ENCODE peak calls at places on chromosomes 7 and 10, in eight cellular contexts. Y, U, J, L, G, S, B and X are unnamed samples.

GRCh38 chr7:192035-192649 is at the start of gene FAM20C:
- DNase-seq in Y (peak; percentile 91), U (no peak), J (peak; percentile 95), L (peak; percentile 55), G (peak; percentile 91), S (peak; percentile 77), B (peak; percentile 79), X (no peak)

GRCh38 chr10:12908773-12909172 is 92.7 kb downstream of the CCDC3 start:
- DNase-seq in Y (no peak), U (no peak), J (no peak), L (no peak), G (no peak), S (no peak), B (no peak), X (no peak)

GRCh38 chr7:97094531-97094930 is 23.0 kb upstream of the SDHAF3 start:
- DNase-seq in Y (no peak), U (no peak), J (no peak), L (no peak), G (no peak), S (no peak), B (no peak), X (no peak)

GRCh38 chr7:89813096-89813495 is 341.2 kb upstream of the STEAP1 start:
- DNase-seq in Y (no peak), U (no peak), J (no peak), L (no peak), G (no peak), S (no peak), B (no peak), X (no peak)

GRCh38 chr7:105530126-105530525 is 1.9 kb upstream of the RINT1 start:
- DNase-seq in Y (no peak), U (no peak), J (no peak), L (no peak), G (no peak), S (no peak), B (no peak), X (no peak)

GRCh38 chr10:555281-555680 is 134.2 kb downstream of the DIP2C start:
- DNase-seq in Y (no peak), U (no peak), J (no peak), L (no peak), G (no peak), S (no peak), B (no peak), X (no peak)

GRCh38 chr10:94212876-94213595 is 149.7 kb downstream of the NOC3L start:
- DNase-seq in Y (no peak), U (no peak), J (peak; percentile 82), L (no peak), G (no peak), S (peak; percentile 50), B (no peak), X (no peak)

GRCh38 chr10:113420057-113420732 is 132.7 kb upstream of the HABP2 start:
- DNase-seq in Y (no peak), U (no peak), J (no peak), L (no peak), G (no peak), S (no peak), B (no peak), X (no peak)

GRCh38 chr7:150397376-150398107 is 18.4 kb downstream of the ZNF775 start:
- DNase-seq in Y (no peak), U (no peak), J (no peak), L (no peak), G (no peak), S (no peak), B (no peak), X (no peak)

GRCh38 chr10:54550016-54550415 is 251.0 kb downstream of the PCDH15 start:
- DNase-seq in Y (no peak), U (no peak), J (no peak), L (no peak), G (no peak), S (no peak), B (no peak), X (no peak)

GRCh38 chr10:100518761-100519241 is 860 bp downstream of the SEC31B start:
- DNase-seq in Y (peak; percentile 84), U (peak; percentile 68), J (peak; percentile 71), L (no peak), G (peak; percentile 50), S (peak; percentile 45), B (peak; percentile 70), X (no peak)

GRCh38 chr7:128895320-128895719 is 15.2 kb downstream of the KCP start:
- DNase-seq in Y (no peak), U (no peak), J (no peak), L (no peak), G (no peak), S (no peak), B (no peak), X (peak; percentile 16)

GRCh38 chr7:128041203-128041602 is 10.0 kb upstream of the LRRC4 start:
- DNase-seq in Y (no peak), U (no peak), J (no peak), L (peak; percentile 36), G (no peak), S (no peak), B (peak; percentile 76), X (no peak)

GRCh38 chr10:133180192-133180914 is 20.3 kb downstream of the KNDC1 start:
- DNase-seq in Y (no peak), U (no peak), J (no peak), L (no peak), G (no peak), S (no peak), B (no peak), X (no peak)

GRCh38 chr7:4227105-4228010 is 454.7 kb upstream of the FOXK1 start:
- DNase-seq in Y (no peak), U (no peak), J (no peak), L (no peak), G (no peak), S (no peak), B (no peak), X (no peak)

GRCh38 chr7:148772297-148773089 is 73.8 kb downstream of the CUL1 start:
- DNase-seq in Y (no peak), U (no peak), J (no peak), L (peak; percentile 84), G (no peak), S (no peak), B (peak; percentile 98), X (peak; percentile 75)

GRCh38 chr10:110508389-110508788 is 10.7 kb downstream of the DUSP5 start:
- DNase-seq in Y (no peak), U (no peak), J (no peak), L (no peak), G (no peak), S (no peak), B (no peak), X (no peak)

GRCh38 chr7:25029075-25029474 is 49.1 kb upstream of the OSBPL3 start:
- DNase-seq in Y (peak; percentile 46), U (peak; percentile 59), J (no peak), L (no peak), G (no peak), S (no peak), B (no peak), X (no peak)

GRCh38 chr10:90701428-90701827 is 156.4 kb downstream of the HTR7 start:
- DNase-seq in Y (no peak), U (no peak), J (no peak), L (no peak), G (no peak), S (no peak), B (no peak), X (no peak)

GRCh38 chr10:113064039-113064438 is 114.0 kb downstream of the TCF7L2 start:
- DNase-seq in Y (no peak), U (no peak), J (no peak), L (no peak), G (no peak), S (no peak), B (no peak), X (no peak)

GRCh38 chr7:112726076-112726475 is 64.1 kb downstream of the TMEM168 start:
- DNase-seq in Y (no peak), U (no peak), J (no peak), L (no peak), G (no peak), S (no peak), B (no peak), X (no peak)

GRCh38 chr7:147145194-147145593 is 1028.6 kb downstream of the CNTNAP2 start:
- DNase-seq in Y (no peak), U (no peak), J (no peak), L (no peak), G (no peak), S (no peak), B (no peak), X (no peak)

DNA sequence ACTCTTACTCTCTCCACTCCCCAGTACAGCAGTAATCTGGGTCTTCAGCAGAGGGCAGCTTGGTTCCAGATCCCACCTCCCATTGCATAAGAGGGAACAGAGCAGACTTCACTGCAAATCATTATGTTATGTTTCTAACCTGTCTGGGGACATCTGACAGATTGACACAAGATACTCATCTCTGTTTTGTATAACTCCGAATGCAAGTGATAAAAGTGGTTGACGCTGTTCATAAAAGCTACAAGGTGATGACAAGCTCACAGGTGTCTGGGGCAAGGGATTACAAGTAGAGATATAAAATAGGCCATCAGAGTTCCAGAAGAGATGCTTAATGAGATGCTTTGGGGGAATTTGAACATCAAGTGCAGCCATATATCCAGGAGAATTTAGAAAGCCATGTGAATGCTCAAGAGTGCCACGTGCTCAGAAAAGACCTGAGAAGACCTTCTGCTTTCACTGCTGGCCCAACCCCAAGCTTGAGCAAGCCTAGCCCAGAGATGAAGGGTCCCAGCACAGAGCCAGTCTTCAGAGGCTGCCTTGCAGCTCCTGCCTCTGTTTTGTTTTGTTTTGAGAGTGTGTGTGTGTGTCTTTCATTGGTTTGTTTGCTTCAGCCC is 80.6 kb downstream of the VSTM2A start:
- DNase-seq in Y (no peak), U (no peak), J (no peak), L (no peak), G (no peak), S (no peak), B (no peak), X (no peak)
- TF ChIP-seq CTCF in Y (no peak), U (no peak), J (no peak), L (no peak), G (no peak), S (no peak), B (no peak), X (no peak)

DNA sequence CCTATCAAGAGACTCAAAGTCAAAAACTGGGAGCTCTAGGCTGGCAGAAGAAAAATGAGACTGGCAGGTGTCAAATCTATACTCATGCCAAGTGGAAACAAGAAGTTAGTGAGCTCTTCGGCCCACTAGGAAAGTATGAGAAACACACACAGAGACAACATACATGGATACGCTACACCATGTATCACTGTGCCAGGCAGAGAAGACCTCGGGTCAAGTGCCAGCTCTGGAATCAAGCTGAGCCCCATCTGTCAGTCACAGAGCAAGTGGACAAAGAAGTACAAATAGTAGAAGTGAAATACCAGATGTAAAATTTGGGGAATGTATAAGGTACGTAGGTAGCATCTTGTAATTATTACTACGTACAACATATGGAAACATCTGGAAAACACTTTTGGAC is 62.4 kb downstream of the FAM13C start:
- DNase-seq in Y (no peak), U (no peak), J (no peak), L (no peak), G (no peak), S (no peak), B (no peak), X (no peak)
- H3K27me3 ChIP-seq in Y (no peaks in the 10 kb centered on the region), U (no peaks in the 10 kb centered on the region), J (no peaks in the 10 kb centered on the region), L (no peaks in the 10 kb centered on the region), G (no peaks in the 10 kb centered on the region), S (no peaks in the 10 kb centered on the region), B (no peaks in the 10 kb centered on the region), X (no peaks in the 10 kb centered on the region)

GRCh38 chr7:158228986-158229385 is 358.6 kb downstream of the PTPRN2 start:
- DNase-seq in Y (no peak), U (no peak), J (no peak), L (no peak), G (no peak), S (no peak), B (no peak), X (no peak)
- TF ChIP-seq CTCF in Y (no peak), U (no peak), J (no peak), L (no peak), G (no peak), S (no peak), B (no peak), X (no peak)

GRCh38 chr7:27165655-27166474 is 528 bp upstream of the HOXA9 start:
- DNase-seq in Y (no peak), U (no peak), J (peak; percentile 76), L (no peak), G (peak; percentile 43), S (peak; percentile 62), B (no peak), X (no peak)
- H3K27me3 ChIP-seq in Y (peaks cover 100% of the 10 kb centered on the region), U (peaks cover 68% of the 10 kb centered on the region), J (no peaks in the 10 kb centered on the region), L (peaks cover 71% of the 10 kb centered on the region), G (peaks cover 97% of the 10 kb centered on the region), S (no peaks in the 10 kb centered on the region), B (peaks cover 76% of the 10 kb centered on the region), X (no peaks in the 10 kb centered on the region)